ENCODE peak calls at places on chromosomes 13 and 19, in eight cellular contexts. One of them, this sample, is unnamed.

GRCh38 chr13:24040835-24041234 is 119.7 kb upstream of the SPATA13 start:
- DNase-seq in C1 segment of cervical spinal cord: no peak
- DNase-seq in stimulated activated CD4-positive, alpha-beta T cell treated with anti-CD3 and anti-CD28 coated beads, TNF-alpha, amount 100 ng/mL, for 24 hours: no peak
- DNase-seq in COR-L47: peak
- DNase-seq in cardiac fibroblast: no peak
- DNase-seq in osteocyte: no peak
- DNase-seq in LHCN-M2: no peak
- DNase-seq in GM06990: no peak
- DNase-seq in this sample: no peak

GRCh38 chr13:112868308-112868707 is 100.7 kb upstream of the MCF2L start:
- DNase-seq in C1 segment of cervical spinal cord: no peak
- DNase-seq in stimulated activated CD4-positive, alpha-beta T cell treated with anti-CD3 and anti-CD28 coated beads, TNF-alpha, amount 100 ng/mL, for 24 hours: no peak
- DNase-seq in COR-L47: no peak
- DNase-seq in cardiac fibroblast: no peak
- DNase-seq in osteocyte: no peak
- DNase-seq in LHCN-M2: no peak
- DNase-seq in GM06990: no peak
- DNase-seq in this sample: no peak

GRCh38 chr19:3914199-3914598 is 18.7 kb upstream of the NMRK2 start:
- DNase-seq in C1 segment of cervical spinal cord: no peak
- DNase-seq in stimulated activated CD4-positive, alpha-beta T cell treated with anti-CD3 and anti-CD28 coated beads, TNF-alpha, amount 100 ng/mL, for 24 hours: no peak
- DNase-seq in COR-L47: no peak
- DNase-seq in cardiac fibroblast: no peak
- DNase-seq in osteocyte: no peak
- DNase-seq in LHCN-M2: no peak
- DNase-seq in GM06990: no peak
- DNase-seq in this sample: no peak

GRCh38 chr13:91270031-91270430 is 77.5 kb upstream of the MIR17HG start:
- DNase-seq in C1 segment of cervical spinal cord: no peak
- DNase-seq in stimulated activated CD4-positive, alpha-beta T cell treated with anti-CD3 and anti-CD28 coated beads, TNF-alpha, amount 100 ng/mL, for 24 hours: no peak
- DNase-seq in COR-L47: no peak
- DNase-seq in cardiac fibroblast: peak
- DNase-seq in osteocyte: no peak
- DNase-seq in LHCN-M2: peak
- DNase-seq in GM06990: no peak
- DNase-seq in this sample: no peak

GRCh38 chr13:112103971-112104872 is 37.3 kb downstream of the SOX1 start:
- DNase-seq in C1 segment of cervical spinal cord: no peak
- DNase-seq in stimulated activated CD4-positive, alpha-beta T cell treated with anti-CD3 and anti-CD28 coated beads, TNF-alpha, amount 100 ng/mL, for 24 hours: no peak
- DNase-seq in COR-L47: no peak
- DNase-seq in cardiac fibroblast: no peak
- DNase-seq in osteocyte: peak
- DNase-seq in LHCN-M2: no peak
- DNase-seq in GM06990: no peak
- DNase-seq in this sample: no peak

GRCh38 chr13:112131081-112131739 is 64.3 kb downstream of the SOX1 start:
- DNase-seq in C1 segment of cervical spinal cord: no peak
- DNase-seq in stimulated activated CD4-positive, alpha-beta T cell treated with anti-CD3 and anti-CD28 coated beads, TNF-alpha, amount 100 ng/mL, for 24 hours: no peak
- DNase-seq in COR-L47: no peak
- DNase-seq in cardiac fibroblast: no peak
- DNase-seq in osteocyte: no peak
- DNase-seq in LHCN-M2: no peak
- DNase-seq in GM06990: no peak
- DNase-seq in this sample: no peak

GRCh38 chr19:46124638-46125115 is at the start of gene IGFL3:
- DNase-seq in C1 segment of cervical spinal cord: no peak
- DNase-seq in stimulated activated CD4-positive, alpha-beta T cell treated with anti-CD3 and anti-CD28 coated beads, TNF-alpha, amount 100 ng/mL, for 24 hours: no peak
- DNase-seq in COR-L47: no peak
- DNase-seq in cardiac fibroblast: no peak
- DNase-seq in osteocyte: no peak
- DNase-seq in LHCN-M2: no peak
- DNase-seq in GM06990: no peak
- DNase-seq in this sample: no peak

GRCh38 chr19:4376245-4376990 is 23.9 kb downstream of the SH3GL1 start:
- DNase-seq in C1 segment of cervical spinal cord: no peak
- DNase-seq in stimulated activated CD4-positive, alpha-beta T cell treated with anti-CD3 and anti-CD28 coated beads, TNF-alpha, amount 100 ng/mL, for 24 hours: no peak
- DNase-seq in COR-L47: no peak
- DNase-seq in cardiac fibroblast: no peak
- DNase-seq in osteocyte: no peak
- DNase-seq in LHCN-M2: no peak
- DNase-seq in GM06990: no peak
- DNase-seq in this sample: no peak

GRCh38 chr13:45224181-45224580 is 23.3 kb upstream of the KCTD4 start:
- DNase-seq in C1 segment of cervical spinal cord: no peak
- DNase-seq in stimulated activated CD4-positive, alpha-beta T cell treated with anti-CD3 and anti-CD28 coated beads, TNF-alpha, amount 100 ng/mL, for 24 hours: no peak
- DNase-seq in COR-L47: no peak
- DNase-seq in cardiac fibroblast: no peak
- DNase-seq in osteocyte: no peak
- DNase-seq in LHCN-M2: peak
- DNase-seq in GM06990: no peak
- DNase-seq in this sample: no peak

GRCh38 chr13:50387124-50387581 is 371.9 kb downstream of the KCNRG start:
- DNase-seq in C1 segment of cervical spinal cord: no peak
- DNase-seq in stimulated activated CD4-positive, alpha-beta T cell treated with anti-CD3 and anti-CD28 coated beads, TNF-alpha, amount 100 ng/mL, for 24 hours: no peak
- DNase-seq in COR-L47: peak
- DNase-seq in cardiac fibroblast: no peak
- DNase-seq in osteocyte: no peak
- DNase-seq in LHCN-M2: peak
- DNase-seq in GM06990: no peak
- DNase-seq in this sample: no peak

GRCh38 chr13:111130111-111130508 is 15.0 kb downstream of the ARHGEF7 start:
- DNase-seq in C1 segment of cervical spinal cord: no peak
- DNase-seq in stimulated activated CD4-positive, alpha-beta T cell treated with anti-CD3 and anti-CD28 coated beads, TNF-alpha, amount 100 ng/mL, for 24 hours: no peak
- DNase-seq in COR-L47: no peak
- DNase-seq in cardiac fibroblast: no peak
- DNase-seq in osteocyte: no peak
- DNase-seq in LHCN-M2: no peak
- DNase-seq in GM06990: no peak
- DNase-seq in this sample: no peak

GRCh38 chr19:18481505-18482222 is 40.2 kb downstream of the ELL start:
- DNase-seq in C1 segment of cervical spinal cord: no peak
- DNase-seq in stimulated activated CD4-positive, alpha-beta T cell treated with anti-CD3 and anti-CD28 coated beads, TNF-alpha, amount 100 ng/mL, for 24 hours: no peak
- DNase-seq in COR-L47: no peak
- DNase-seq in cardiac fibroblast: no peak
- DNase-seq in osteocyte: no peak
- DNase-seq in LHCN-M2: no peak
- DNase-seq in GM06990: no peak
- DNase-seq in this sample: no peak

GRCh38 chr13:21632196-21632595 is 28.2 kb upstream of the MICU2 start:
- DNase-seq in C1 segment of cervical spinal cord: no peak
- DNase-seq in stimulated activated CD4-positive, alpha-beta T cell treated with anti-CD3 and anti-CD28 coated beads, TNF-alpha, amount 100 ng/mL, for 24 hours: no peak
- DNase-seq in COR-L47: no peak
- DNase-seq in cardiac fibroblast: no peak
- DNase-seq in osteocyte: no peak
- DNase-seq in LHCN-M2: no peak
- DNase-seq in GM06990: no peak
- DNase-seq in this sample: no peak

GRCh38 chr13:45501175-45501526 is 36.4 kb downstream of the COG3 start:
- DNase-seq in C1 segment of cervical spinal cord: no peak
- DNase-seq in stimulated activated CD4-positive, alpha-beta T cell treated with anti-CD3 and anti-CD28 coated beads, TNF-alpha, amount 100 ng/mL, for 24 hours: no peak
- DNase-seq in COR-L47: no peak
- DNase-seq in cardiac fibroblast: no peak
- DNase-seq in osteocyte: no peak
- DNase-seq in LHCN-M2: no peak
- DNase-seq in GM06990: no peak
- DNase-seq in this sample: no peak

GRCh38 chr19:2014731-2015610 is 543 bp downstream of the BTBD2 start:
- DNase-seq in C1 segment of cervical spinal cord: no peak
- DNase-seq in stimulated activated CD4-positive, alpha-beta T cell treated with anti-CD3 and anti-CD28 coated beads, TNF-alpha, amount 100 ng/mL, for 24 hours: no peak
- DNase-seq in COR-L47: peak
- DNase-seq in cardiac fibroblast: no peak
- DNase-seq in osteocyte: no peak
- DNase-seq in LHCN-M2: no peak
- DNase-seq in GM06990: no peak
- DNase-seq in this sample: peak

GRCh38 chr19:5867201-5868136 is 2.9 kb downstream of the FUT5 start:
- DNase-seq in C1 segment of cervical spinal cord: no peak
- DNase-seq in stimulated activated CD4-positive, alpha-beta T cell treated with anti-CD3 and anti-CD28 coated beads, TNF-alpha, amount 100 ng/mL, for 24 hours: no peak
- DNase-seq in COR-L47: no peak
- DNase-seq in cardiac fibroblast: no peak
- DNase-seq in osteocyte: no peak
- DNase-seq in LHCN-M2: no peak
- DNase-seq in GM06990: no peak
- DNase-seq in this sample: no peak

GRCh38 chr19:17560205-17560595 is 4.8 kb downstream of the COLGALT1 start:
- DNase-seq in C1 segment of cervical spinal cord: no peak
- DNase-seq in stimulated activated CD4-positive, alpha-beta T cell treated with anti-CD3 and anti-CD28 coated beads, TNF-alpha, amount 100 ng/mL, for 24 hours: no peak
- DNase-seq in COR-L47: no peak
- DNase-seq in cardiac fibroblast: peak
- DNase-seq in osteocyte: no peak
- DNase-seq in LHCN-M2: no peak
- DNase-seq in GM06990: no peak
- DNase-seq in this sample: no peak

GRCh38 chr13:42377640-42378382 is 105.9 kb downstream of the AKAP11 start:
- DNase-seq in C1 segment of cervical spinal cord: no peak
- DNase-seq in stimulated activated CD4-positive, alpha-beta T cell treated with anti-CD3 and anti-CD28 coated beads, TNF-alpha, amount 100 ng/mL, for 24 hours: no peak
- DNase-seq in COR-L47: no peak
- DNase-seq in cardiac fibroblast: peak
- DNase-seq in osteocyte: no peak
- DNase-seq in LHCN-M2: peak
- DNase-seq in GM06990: peak
- DNase-seq in this sample: peak

GRCh38 chr19:44658069-44658727 is 13.1 kb upstream of the CEACAM19 start:
- DNase-seq in C1 segment of cervical spinal cord: no peak
- DNase-seq in stimulated activated CD4-positive, alpha-beta T cell treated with anti-CD3 and anti-CD28 coated beads, TNF-alpha, amount 100 ng/mL, for 24 hours: no peak
- DNase-seq in COR-L47: no peak
- DNase-seq in cardiac fibroblast: no peak
- DNase-seq in osteocyte: no peak
- DNase-seq in LHCN-M2: no peak
- DNase-seq in GM06990: no peak
- DNase-seq in this sample: no peak

GRCh38 chr13:52104624-52105023 is 24.2 kb downstream of the NEK5 start:
- DNase-seq in C1 segment of cervical spinal cord: no peak
- DNase-seq in stimulated activated CD4-positive, alpha-beta T cell treated with anti-CD3 and anti-CD28 coated beads, TNF-alpha, amount 100 ng/mL, for 24 hours: no peak
- DNase-seq in COR-L47: no peak
- DNase-seq in cardiac fibroblast: peak
- DNase-seq in osteocyte: no peak
- DNase-seq in LHCN-M2: no peak
- DNase-seq in GM06990: no peak
- DNase-seq in this sample: no peak

GRCh38 chr13:31476753-31477152 is 262.6 kb upstream of the RXFP2 start:
- DNase-seq in C1 segment of cervical spinal cord: no peak
- DNase-seq in stimulated activated CD4-positive, alpha-beta T cell treated with anti-CD3 and anti-CD28 coated beads, TNF-alpha, amount 100 ng/mL, for 24 hours: no peak
- DNase-seq in COR-L47: no peak
- DNase-seq in cardiac fibroblast: peak
- DNase-seq in osteocyte: no peak
- DNase-seq in LHCN-M2: peak
- DNase-seq in GM06990: no peak
- DNase-seq in this sample: no peak

GRCh38 chr19:31818740-31819228 is 469.5 kb upstream of the TSHZ3 start:
- DNase-seq in C1 segment of cervical spinal cord: no peak
- DNase-seq in stimulated activated CD4-positive, alpha-beta T cell treated with anti-CD3 and anti-CD28 coated beads, TNF-alpha, amount 100 ng/mL, for 24 hours: no peak
- DNase-seq in COR-L47: no peak
- DNase-seq in cardiac fibroblast: no peak
- DNase-seq in osteocyte: no peak
- DNase-seq in LHCN-M2: no peak
- DNase-seq in GM06990: no peak
- DNase-seq in this sample: no peak

GRCh38 chr13:99129951-99130350 is 70.7 kb upstream of the UBAC2 start:
- DNase-seq in C1 segment of cervical spinal cord: no peak
- DNase-seq in stimulated activated CD4-positive, alpha-beta T cell treated with anti-CD3 and anti-CD28 coated beads, TNF-alpha, amount 100 ng/mL, for 24 hours: no peak
- DNase-seq in COR-L47: no peak
- DNase-seq in cardiac fibroblast: no peak
- DNase-seq in osteocyte: peak
- DNase-seq in LHCN-M2: no peak
- DNase-seq in GM06990: no peak
- DNase-seq in this sample: no peak

GRCh38 chr13:73633817-73634449 is 500.3 kb downstream of the KLF12 start:
- DNase-seq in C1 segment of cervical spinal cord: no peak
- DNase-seq in stimulated activated CD4-positive, alpha-beta T cell treated with anti-CD3 and anti-CD28 coated beads, TNF-alpha, amount 100 ng/mL, for 24 hours: no peak
- DNase-seq in COR-L47: no peak
- DNase-seq in cardiac fibroblast: peak
- DNase-seq in osteocyte: no peak
- DNase-seq in LHCN-M2: no peak
- DNase-seq in GM06990: no peak
- DNase-seq in this sample: no peak

GRCh38 chr13:107866007-107866665 is 349.2 kb downstream of the LIG4 start:
- DNase-seq in C1 segment of cervical spinal cord: peak
- DNase-seq in stimulated activated CD4-positive, alpha-beta T cell treated with anti-CD3 and anti-CD28 coated beads, TNF-alpha, amount 100 ng/mL, for 24 hours: no peak
- DNase-seq in COR-L47: peak
- DNase-seq in cardiac fibroblast: peak
- DNase-seq in osteocyte: peak
- DNase-seq in LHCN-M2: no peak
- DNase-seq in GM06990: no peak
- DNase-seq in this sample: no peak

GRCh38 chr13:114077121-114077937 is 55.1 kb downstream of the RASA3 start:
- DNase-seq in C1 segment of cervical spinal cord: no peak
- DNase-seq in stimulated activated CD4-positive, alpha-beta T cell treated with anti-CD3 and anti-CD28 coated beads, TNF-alpha, amount 100 ng/mL, for 24 hours: no peak
- DNase-seq in COR-L47: no peak
- DNase-seq in cardiac fibroblast: no peak
- DNase-seq in osteocyte: no peak
- DNase-seq in LHCN-M2: no peak
- DNase-seq in GM06990: no peak
- DNase-seq in this sample: no peak

GRCh38 chr19:55635334-55635717 is 5.5 kb upstream of the ZNF580 start:
- DNase-seq in C1 segment of cervical spinal cord: no peak
- DNase-seq in stimulated activated CD4-positive, alpha-beta T cell treated with anti-CD3 and anti-CD28 coated beads, TNF-alpha, amount 100 ng/mL, for 24 hours: no peak
- DNase-seq in COR-L47: no peak
- DNase-seq in cardiac fibroblast: no peak
- DNase-seq in osteocyte: no peak
- DNase-seq in LHCN-M2: no peak
- DNase-seq in GM06990: no peak
- DNase-seq in this sample: no peak

GRCh38 chr19:19111138-19111835 is 27.0 kb downstream of the TMEM161A start:
- DNase-seq in C1 segment of cervical spinal cord: no peak
- DNase-seq in stimulated activated CD4-positive, alpha-beta T cell treated with anti-CD3 and anti-CD28 coated beads, TNF-alpha, amount 100 ng/mL, for 24 hours: no peak
- DNase-seq in COR-L47: no peak
- DNase-seq in cardiac fibroblast: no peak
- DNase-seq in osteocyte: no peak
- DNase-seq in LHCN-M2: no peak
- DNase-seq in GM06990: no peak
- DNase-seq in this sample: no peak

GRCh38 chr19:2569596-2570465 is 93.9 kb downstream of the GADD45B start:
- DNase-seq in C1 segment of cervical spinal cord: no peak
- DNase-seq in stimulated activated CD4-positive, alpha-beta T cell treated with anti-CD3 and anti-CD28 coated beads, TNF-alpha, amount 100 ng/mL, for 24 hours: no peak
- DNase-seq in COR-L47: no peak
- DNase-seq in cardiac fibroblast: no peak
- DNase-seq in osteocyte: no peak
- DNase-seq in LHCN-M2: no peak
- DNase-seq in GM06990: no peak
- DNase-seq in this sample: no peak

GRCh38 chr19:12314553-12314952 is 18.9 kb downstream of the ZNF563 start:
- DNase-seq in C1 segment of cervical spinal cord: no peak
- DNase-seq in stimulated activated CD4-positive, alpha-beta T cell treated with anti-CD3 and anti-CD28 coated beads, TNF-alpha, amount 100 ng/mL, for 24 hours: no peak
- DNase-seq in COR-L47: no peak
- DNase-seq in cardiac fibroblast: no peak
- DNase-seq in osteocyte: peak
- DNase-seq in LHCN-M2: no peak
- DNase-seq in GM06990: no peak
- DNase-seq in this sample: no peak

GRCh38 chr19:38252935-38253691 is 3.1 kb downstream of the PPP1R14A start:
- DNase-seq in C1 segment of cervical spinal cord: peak
- DNase-seq in stimulated activated CD4-positive, alpha-beta T cell treated with anti-CD3 and anti-CD28 coated beads, TNF-alpha, amount 100 ng/mL, for 24 hours: no peak
- DNase-seq in COR-L47: no peak
- DNase-seq in cardiac fibroblast: no peak
- DNase-seq in osteocyte: peak
- DNase-seq in LHCN-M2: no peak
- DNase-seq in GM06990: no peak
- DNase-seq in this sample: no peak

GRCh38 chr13:56189439-56189838 is 951.3 kb upstream of the PRR20A start:
- DNase-seq in C1 segment of cervical spinal cord: no peak
- DNase-seq in stimulated activated CD4-positive, alpha-beta T cell treated with anti-CD3 and anti-CD28 coated beads, TNF-alpha, amount 100 ng/mL, for 24 hours: no peak
- DNase-seq in COR-L47: no peak
- DNase-seq in cardiac fibroblast: no peak
- DNase-seq in osteocyte: no peak
- DNase-seq in LHCN-M2: no peak
- DNase-seq in GM06990: no peak
- DNase-seq in this sample: no peak

GRCh38 chr13:24271231-24271610 is 38.2 kb upstream of the C1QTNF9 start:
- DNase-seq in C1 segment of cervical spinal cord: no peak
- DNase-seq in stimulated activated CD4-positive, alpha-beta T cell treated with anti-CD3 and anti-CD28 coated beads, TNF-alpha, amount 100 ng/mL, for 24 hours: no peak
- DNase-seq in COR-L47: no peak
- DNase-seq in cardiac fibroblast: no peak
- DNase-seq in osteocyte: no peak
- DNase-seq in LHCN-M2: no peak
- DNase-seq in GM06990: no peak
- DNase-seq in this sample: no peak

GRCh38 chr19:40191836-40192646 is 815 bp downstream of the MAP3K10 start:
- DNase-seq in C1 segment of cervical spinal cord: no peak
- DNase-seq in stimulated activated CD4-positive, alpha-beta T cell treated with anti-CD3 and anti-CD28 coated beads, TNF-alpha, amount 100 ng/mL, for 24 hours: no peak
- DNase-seq in COR-L47: no peak
- DNase-seq in cardiac fibroblast: peak
- DNase-seq in osteocyte: no peak
- DNase-seq in LHCN-M2: peak
- DNase-seq in GM06990: no peak
- DNase-seq in this sample: no peak

This sample was measured in GM19239.